ENCODE peak calls at places on chromosomes 12 and 14, in eight cellular contexts. G, X, H, L, S, E, A and N are unnamed samples.

GRCh38 chr12:21894792-21895392 is 46.3 kb downstream of the ABCC9 start:
- DNase-seq in G (no peak), X (no peak), H (no peak), L (no peak), S (no peak), E (no peak), A (peak; percentile 42), N (no peak)

GRCh38 chr14:35386673-35387125 is 17.9 kb downstream of the NFKBIA start:
- DNase-seq in G (no peak), X (no peak), H (no peak), L (no peak), S (no peak), E (no peak), A (no peak), N (no peak)

GRCh38 chr12:110112335-110112660 is 11.9 kb upstream of the IFT81 start:
- DNase-seq in G (no peak), X (peak; percentile 52), H (no peak), L (no peak), S (no peak), E (no peak), A (no peak), N (no peak)

GRCh38 chr12:6603095-6603567 is 4.0 kb downstream of the CHD4 start:
- DNase-seq in G (no peak), X (peak; percentile 91), H (no peak), L (no peak), S (no peak), E (no peak), A (no peak), N (no peak)

GRCh38 chr14:102785598-102785963 is 8.3 kb downstream of the TRAF3 start:
- DNase-seq in G (no peak), X (no peak), H (no peak), L (no peak), S (no peak), E (no peak), A (no peak), N (no peak)

GRCh38 chr12:3293446-3294161 is 197.4 kb upstream of the PRMT8 start:
- DNase-seq in G (peak; percentile 68), X (no peak), H (no peak), L (peak; percentile 34), S (no peak), E (no peak), A (no peak), N (no peak)

GRCh38 chr12:96051756-96052155 is 16.4 kb upstream of the LTA4H start:
- DNase-seq in G (no peak), X (no peak), H (no peak), L (no peak), S (no peak), E (no peak), A (no peak), N (no peak)

GRCh38 chr12:101829639-101830390 is 944 bp downstream of the GNPTAB start:
- DNase-seq in G (peak; percentile 35), X (peak; percentile 23), H (no peak), L (no peak), S (peak; percentile 49), E (no peak), A (no peak), N (no peak)

GRCh38 chr12:62021808-62022207 is 238.4 kb upstream of the USP15 start:
- DNase-seq in G (no peak), X (no peak), H (no peak), L (no peak), S (no peak), E (no peak), A (no peak), N (no peak)

GRCh38 chr12:101773560-101774206 is 34.4 kb upstream of the SYCP3 start:
- DNase-seq in G (peak; percentile 81), X (peak; percentile 88), H (peak; percentile 11), L (peak; percentile 70), S (peak; percentile 70), E (no peak), A (peak; percentile 30), N (peak; percentile 16)

GRCh38 chr12:88308825-88309224 is 166.7 kb downstream of the TMTC3 start:
- DNase-seq in G (peak; percentile 84), X (no peak), H (peak; percentile 58), L (peak; percentile 90), S (no peak), E (no peak), A (no peak), N (peak; percentile 92)

GRCh38 chr12:123715151-123715676 is 3.1 kb downstream of the ATP6V0A2 start:
- DNase-seq in G (no peak), X (no peak), H (no peak), L (no peak), S (no peak), E (no peak), A (no peak), N (no peak)

GRCh38 chr14:51774209-51774608 is 86.2 kb upstream of the GNG2 start:
- DNase-seq in G (peak; percentile 70), X (no peak), H (no peak), L (no peak), S (no peak), E (no peak), A (no peak), N (no peak)

GRCh38 chr12:64169999-64170398 is 52.1 kb downstream of the KICS2 start:
- DNase-seq in G (no peak), X (no peak), H (no peak), L (no peak), S (no peak), E (no peak), A (no peak), N (no peak)

GRCh38 chr12:25025951-25026490 is 77.1 kb upstream of the BCAT1 start:
- DNase-seq in G (no peak), X (no peak), H (no peak), L (no peak), S (no peak), E (no peak), A (no peak), N (no peak)

GRCh38 chr12:111124183-111124582 is 203.8 kb upstream of the MYL2 start:
- DNase-seq in G (no peak), X (no peak), H (no peak), L (no peak), S (no peak), E (no peak), A (no peak), N (no peak)

GRCh38 chr12:111123390-111123789 is 203.0 kb upstream of the MYL2 start:
- DNase-seq in G (no peak), X (no peak), H (no peak), L (no peak), S (no peak), E (no peak), A (no peak), N (no peak)

GRCh38 chr12:111126331-111126730 is 206.0 kb upstream of the MYL2 start:
- DNase-seq in G (no peak), X (no peak), H (no peak), L (no peak), S (no peak), E (no peak), A (no peak), N (no peak)

GRCh38 chr12:111122458-111122878 is 202.1 kb upstream of the MYL2 start:
- DNase-seq in G (no peak), X (no peak), H (no peak), L (no peak), S (no peak), E (no peak), A (no peak), N (no peak)

GRCh38 chr12:111121840-111122239 is 201.5 kb upstream of the MYL2 start:
- DNase-seq in G (peak; percentile 31), X (no peak), H (no peak), L (no peak), S (no peak), E (no peak), A (no peak), N (no peak)
- TF ChIP-seq CTCF in G (peak; percentile 29), X (no peak), H (no peak), L (no peak), S (no peak), E (no peak), A (no peak), N (no peak)

GRCh38 chr14:80959448-80960006 is 4.1 kb downstream of the TSHR start:
- DNase-seq in G (no peak), X (no peak), H (no peak), L (no peak), S (no peak), E (no peak), A (no peak), N (no peak)
- H3K4me3 ChIP-seq in G (no peak overlapping the region), X (no peak overlapping the region), H (no peak overlapping the region), L (no peak overlapping the region), S (no peak overlapping the region), E (no peak overlapping the region), A (no peak overlapping the region), N (no peak overlapping the region)

GRCh38 chr14:99563749-99564129 is 40.3 kb downstream of the CCDC85C start:
- DNase-seq in G (no peak), X (no peak), H (no peak), L (no peak), S (no peak), E (no peak), A (no peak), N (no peak)

GRCh38 chr14:99561827-99562226 is 42.2 kb downstream of the CCDC85C start:
- DNase-seq in G (no peak), X (no peak), H (no peak), L (no peak), S (no peak), E (no peak), A (no peak), N (no peak)

GRCh38 chr14:99564903-99565259 is 39.1 kb downstream of the CCDC85C start:
- DNase-seq in G (no peak), X (no peak), H (no peak), L (no peak), S (no peak), E (no peak), A (no peak), N (no peak)

GRCh38 chr14:99564256-99564902 is 39.6 kb downstream of the CCDC85C start:
- DNase-seq in G (peak; percentile 58), X (no peak), H (no peak), L (peak; percentile 72), S (peak; percentile 73), E (no peak), A (no peak), N (peak; percentile 26)

GRCh38 chr14:99562848-99563748 is 40.9 kb downstream of the CCDC85C start:
- DNase-seq in G (peak; percentile 87), X (no peak), H (no peak), L (peak; percentile 64), S (peak; percentile 95), E (peak; percentile 93), A (peak; percentile 43), N (no peak)
- TF ChIP-seq CTCF in G (peak; percentile 77), X (no peak), H (peak; percentile 20), L (peak; percentile 47), S (no peak), E (peak; percentile 50), A (peak; percentile 57), N (peak; percentile 61)

GRCh38 chr12:49092816-49093406 is 1.7 kb downstream of the DHH start:
- DNase-seq in G (no peak), X (no peak), H (no peak), L (no peak), S (no peak), E (no peak), A (no peak), N (no peak)
- H3K4me3 ChIP-seq in G (peak overlapping the region; percentile 43), X (no peak overlapping the region), H (no peak overlapping the region), L (no peak overlapping the region), S (no peak overlapping the region), E (no peak overlapping the region), A (no peak overlapping the region), N (no peak overlapping the region)

DNA sequence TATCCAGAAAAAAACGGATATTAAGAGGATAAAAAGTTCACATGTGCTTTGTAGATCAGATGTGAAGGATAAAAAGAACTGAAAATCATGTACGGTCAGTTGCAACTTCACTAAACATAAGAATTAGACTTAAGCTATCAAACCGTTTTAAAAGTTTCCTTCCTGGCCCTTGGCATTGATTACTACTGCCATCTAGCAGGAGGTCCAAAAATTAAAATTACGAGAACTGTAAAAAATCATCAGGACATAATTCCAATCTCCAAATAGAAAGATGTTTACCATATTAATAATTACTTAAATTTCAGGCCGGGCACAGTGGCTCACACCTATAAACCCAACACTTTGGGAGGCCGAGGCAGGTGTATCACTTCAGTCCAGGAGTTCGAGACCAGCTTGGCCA is 7.9 kb downstream of the WDR89 start:
- DNase-seq in G (peak; percentile 13), X (no peak), H (no peak), L (no peak), S (no peak), E (no peak), A (no peak), N (no peak)
- TF ChIP-seq CTCF in G (peak; percentile 49), X (no peak), H (no peak), L (peak; percentile 17), S (no peak), E (no peak), A (no peak), N (no peak)